ENCODE peak calls at places on chromosomes 3 and 15, in nine cellular contexts. Q is HS-27A; A is choroid plexus epithelial cell; V is NCI-H2171; T is HL-60; W is neural crest cell; I is mesendoderm; R is naive thymus-derived CD8-positive, alpha-beta T cell; X is activated CD4-positive, alpha-beta T cell treated with anti-CD3 and anti-CD28 coated beads, Interleukin-2, amount 50 U/mL, for 24 hours. M is an unnamed sample.

GRCh38 chr3:20160230-20160629 is 25.8 kb downstream of the SGO1 start:
- DNase-seq in A (no peak), X (no peak), R (peak; percentile 3), V (no peak), I (no peak), T (no peak), W (no peak), Q (no peak), M (no peak)

GRCh38 chr15:60535743-60536142 is 56.8 kb upstream of the ICE2 start:
- DNase-seq in I (no peak), X (no peak), V (no peak), Q (no peak), A (peak; percentile 19), W (no peak), T (no peak), R (no peak), M (no peak)

GRCh38 chr3:38354588-38355344 is 8.2 kb downstream of the XYLB start:
- DNase-seq in V (peak; percentile 20), X (no peak), Q (no peak), I (no peak), R (no peak), A (peak; percentile 87), T (peak; percentile 32), W (no peak), M (peak; percentile 69)

GRCh38 chr3:105951043-105951442 is 82.2 kb upstream of the CBLB start:
- DNase-seq in R (no peak), Q (no peak), W (no peak), X (no peak), A (no peak), T (no peak), V (no peak), I (no peak), M (no peak)

GRCh38 chr15:45151998-45152828 is 22.4 kb downstream of the DUOX1 start:
- DNase-seq in W (no peak), V (no peak), Q (no peak), R (no peak), I (no peak), X (no peak), A (no peak), T (no peak), M (no peak)

GRCh38 chr15:99467861-99468460 is 97.8 kb upstream of the MEF2A start:
- DNase-seq in Q (no peak), T (no peak), V (no peak), I (no peak), X (no peak), W (no peak), A (no peak), R (no peak), M (no peak)

GRCh38 chr15:41241251-41241964 is 10.3 kb downstream of the CHP1 start:
- DNase-seq in W (no peak), I (no peak), T (no peak), X (no peak), A (peak; percentile 13), V (no peak), Q (no peak), R (no peak), M (no peak)

GRCh38 chr3:110568246-110568645 is 503.4 kb upstream of the NECTIN3 start:
- DNase-seq in V (no peak), A (peak; percentile 83), X (no peak), W (no peak), I (no peak), R (no peak), Q (peak; percentile 68), T (no peak), M (no peak)

GRCh38 chr3:133042778-133043177 is 4.6 kb downstream of the TMEM108 start:
- DNase-seq in R (no peak), I (no peak), Q (no peak), V (no peak), W (no peak), T (no peak), X (no peak), A (peak; percentile 37), M (no peak)

M was measured in dorsolateral prefrontal cortex.